ENCODE peak calls at places on chromosomes 12 and 14, in seven cellular contexts. W, T, M, R, U, H and J are unnamed samples.
A peak's percentile ranks its signal among the peaks of the same experiment; 100 is the strongest.

GRCh38 chr12:2528001-2528400 is 266.8 kb upstream of the FKBP4 start:
- DNase-seq in W (no peak), T (no peak), M (no peak), R (no peak), U (no peak), H (no peak), J (no peak)

GRCh38 chr12:105986779-105987686 is 151.7 kb downstream of the NUAK1 start:
- DNase-seq in W (no peak), T (peak; percentile 90), M (no peak), R (peak; percentile 99), U (no peak), H (no peak), J (peak; percentile 36)

GRCh38 chr14:39393289-39393688 is 38.9 kb downstream of the FBXO33 start:
- DNase-seq in W (no peak), T (no peak), M (no peak), R (no peak), U (no peak), H (no peak), J (no peak)

GRCh38 chr12:47775100-47775911 is 2.3 kb downstream of the SLC48A1 start:
- DNase-seq in W (peak; percentile 66), T (peak; percentile 48), M (no peak), R (peak; percentile 16), U (peak; percentile 54), H (peak; percentile 57), J (no peak)

GRCh38 chr14:91573894-91574837 is 64.1 kb upstream of the PPP4R3A start:
- DNase-seq in W (peak; percentile 82), T (peak; percentile 53), M (no peak), R (peak; percentile 30), U (peak; percentile 62), H (peak; percentile 30), J (peak; percentile 54)

GRCh38 chr14:69260246-69260978 is 454 bp downstream of the GALNT16 start:
- DNase-seq in W (no peak), T (no peak), M (no peak), R (peak; percentile 8), U (peak; percentile 47), H (no peak), J (no peak)

GRCh38 chr12:45708901-45709300 is 20.6 kb upstream of the ARID2 start:
- DNase-seq in W (no peak), T (no peak), M (no peak), R (peak; percentile 32), U (no peak), H (no peak), J (no peak)

GRCh38 chr14:104707629-104708595 is 16.1 kb upstream of the ADSS1 start:
- DNase-seq in W (no peak), T (no peak), M (no peak), R (no peak), U (no peak), H (no peak), J (no peak)

GRCh38 chr12:10959777-10960176 is 20.7 kb upstream of the TAS2R14 start:
- DNase-seq in W (no peak), T (peak; percentile 16), M (no peak), R (no peak), U (peak; percentile 21), H (peak; percentile 33), J (peak; percentile 17)

GRCh38 chr14:78985668-78986073 is 815.5 kb downstream of the NRXN3 start:
- DNase-seq in W (no peak), T (peak; percentile 64), M (peak; percentile 12), R (peak; percentile 73), U (no peak), H (no peak), J (peak; percentile 4)

GRCh38 chr12:80892597-80893445 is 44.9 kb downstream of the LIN7A start:
- DNase-seq in W (no peak), T (no peak), M (no peak), R (peak; percentile 74), U (no peak), H (no peak), J (peak; percentile 45)

GRCh38 chr12:46794593-46795190 is 31.1 kb downstream of the SLC38A4 start:
- DNase-seq in W (no peak), T (no peak), M (no peak), R (no peak), U (no peak), H (no peak), J (no peak)

GRCh38 chr12:52951126-52951525 is 2.2 kb downstream of the KRT18 start:
- DNase-seq in W (no peak), T (no peak), M (no peak), R (no peak), U (no peak), H (no peak), J (no peak)

GRCh38 chr12:52952082-52952801 is 3.3 kb downstream of the KRT18 start:
- DNase-seq in W (peak; percentile 83), T (peak; percentile 51), M (no peak), R (no peak), U (peak; percentile 64), H (no peak), J (no peak)

GRCh38 chr12:52951640-52952039 is 2.7 kb downstream of the KRT18 start:
- DNase-seq in W (no peak), T (no peak), M (no peak), R (no peak), U (no peak), H (no peak), J (no peak)

GRCh38 chr12:52949413-52950331 is 754 bp downstream of the KRT18 start:
- DNase-seq in W (peak; percentile 73), T (peak; percentile 79), M (peak; percentile 94), R (peak; percentile 95), U (peak; percentile 95), H (no peak), J (peak; percentile 54)

DNA sequence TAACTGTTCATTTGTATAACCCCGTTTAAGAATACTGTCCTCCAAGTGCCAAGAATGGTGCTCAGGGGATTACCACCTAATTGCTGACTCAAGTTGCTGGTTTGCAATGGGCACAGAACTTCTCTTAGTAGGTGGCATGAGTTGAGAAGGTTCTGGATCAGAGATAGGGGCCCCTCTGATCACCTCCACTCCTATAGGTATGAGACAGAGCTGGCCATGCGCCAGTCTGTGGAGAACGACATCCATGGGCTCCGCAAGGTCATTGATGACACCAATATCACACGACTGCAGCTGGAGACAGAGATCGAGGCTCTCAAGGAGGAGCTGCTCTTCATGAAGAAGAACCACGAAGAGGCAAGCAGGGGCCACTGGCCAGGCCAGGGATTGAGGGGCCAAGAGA is 1.6 kb downstream of the KRT18 start:
- DNase-seq in W (no peak), T (no peak), M (no peak), R (no peak), U (peak; percentile 29), H (no peak), J (no peak)
- H3K4me3 ChIP-seq in W (peak overlapping the region; percentile 62), T (peak overlapping the region; percentile 77), M (peak overlapping the region; percentile 83), R (peak overlapping the region; percentile 97), U (peak overlapping the region; percentile 91), H (no peak overlapping the region), J (peak overlapping the region; percentile 55)

GRCh38 chr12:401235-402126 is at the start of gene CCDC77:
- DNase-seq in W (peak; percentile 93), T (peak; percentile 91), M (peak; percentile 52), R (peak; percentile 75), U (peak; percentile 95), H (peak; percentile 93), J (peak; percentile 87)
- TF ChIP-seq CTCF in W (peak; percentile 27), T (peak; percentile 29), M (peak; percentile 21), R (no peak), U (no peak), H (peak; percentile 56), J (no peak)

DNA sequence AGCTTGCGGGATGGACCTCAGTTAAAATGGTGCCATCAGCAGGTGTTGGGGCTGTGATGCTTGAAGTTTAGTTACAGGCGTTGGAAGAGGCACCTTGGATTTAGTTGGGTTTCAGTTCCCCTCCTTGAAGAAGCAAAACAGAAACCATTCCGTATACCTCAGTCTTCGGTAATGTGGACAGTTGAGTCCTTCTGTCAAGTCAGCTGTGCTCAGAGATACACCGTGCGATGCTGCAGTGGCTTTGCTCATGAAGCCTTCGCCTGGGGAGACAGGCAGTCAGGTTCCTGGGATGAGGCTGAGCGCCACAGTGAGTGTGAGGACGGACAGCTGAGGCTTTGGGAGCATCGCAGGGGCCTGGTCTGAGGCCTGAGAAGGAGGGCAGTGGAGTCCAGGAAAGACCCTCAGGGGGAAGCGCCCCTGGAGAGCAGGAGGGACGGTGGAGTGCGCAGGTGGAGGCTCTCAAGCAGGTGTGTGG is 7.4 kb downstream of the RAN start:
- DNase-seq in W (no peak), T (no peak), M (no peak), R (no peak), U (no peak), H (no peak), J (no peak)
- H3K4me3 ChIP-seq in W (no peak overlapping the region), T (no peak overlapping the region), M (no peak overlapping the region), R (no peak overlapping the region), U (no peak overlapping the region), H (no peak overlapping the region), J (no peak overlapping the region)

GRCh38 chr14:70268760-70269159 is 80.0 kb upstream of the SLC8A3 start:
- DNase-seq in W (no peak), T (no peak), M (no peak), R (no peak), U (no peak), H (no peak), J (no peak)

GRCh38 chr14:70269582-70269981 is 80.8 kb upstream of the SLC8A3 start:
- DNase-seq in W (no peak), T (no peak), M (no peak), R (no peak), U (no peak), H (no peak), J (no peak)

GRCh38 chr14:70266157-70266556 is 77.4 kb upstream of the SLC8A3 start:
- DNase-seq in W (no peak), T (no peak), M (no peak), R (no peak), U (no peak), H (no peak), J (no peak)

DNA sequence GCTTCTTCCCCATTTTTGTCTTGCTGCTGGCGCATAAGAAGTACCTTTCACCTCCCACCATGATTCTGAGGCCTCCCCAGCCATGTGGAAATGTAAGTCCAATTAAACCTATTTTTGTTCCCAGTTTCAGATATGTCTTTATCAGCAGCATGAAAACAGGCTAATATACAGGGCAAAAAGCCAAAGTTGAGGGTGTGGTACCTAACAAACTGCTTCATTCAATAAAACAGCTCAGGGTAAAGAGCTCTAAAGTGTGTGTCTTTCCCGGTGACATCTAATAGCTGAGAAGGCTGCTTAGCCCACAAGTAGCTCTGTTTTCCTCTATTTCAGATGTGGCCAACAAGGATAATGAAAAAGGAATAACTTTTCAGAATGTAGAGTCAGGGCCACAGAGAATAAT is 76.7 kb upstream of the SLC8A3 start:
- DNase-seq in W (no peak), T (no peak), M (no peak), R (no peak), U (no peak), H (no peak), J (peak; percentile 4)
- TF ChIP-seq CTCF in W (no peak), T (no peak), M (no peak), R (no peak), U (no peak), H (no peak), J (no peak)

DNA sequence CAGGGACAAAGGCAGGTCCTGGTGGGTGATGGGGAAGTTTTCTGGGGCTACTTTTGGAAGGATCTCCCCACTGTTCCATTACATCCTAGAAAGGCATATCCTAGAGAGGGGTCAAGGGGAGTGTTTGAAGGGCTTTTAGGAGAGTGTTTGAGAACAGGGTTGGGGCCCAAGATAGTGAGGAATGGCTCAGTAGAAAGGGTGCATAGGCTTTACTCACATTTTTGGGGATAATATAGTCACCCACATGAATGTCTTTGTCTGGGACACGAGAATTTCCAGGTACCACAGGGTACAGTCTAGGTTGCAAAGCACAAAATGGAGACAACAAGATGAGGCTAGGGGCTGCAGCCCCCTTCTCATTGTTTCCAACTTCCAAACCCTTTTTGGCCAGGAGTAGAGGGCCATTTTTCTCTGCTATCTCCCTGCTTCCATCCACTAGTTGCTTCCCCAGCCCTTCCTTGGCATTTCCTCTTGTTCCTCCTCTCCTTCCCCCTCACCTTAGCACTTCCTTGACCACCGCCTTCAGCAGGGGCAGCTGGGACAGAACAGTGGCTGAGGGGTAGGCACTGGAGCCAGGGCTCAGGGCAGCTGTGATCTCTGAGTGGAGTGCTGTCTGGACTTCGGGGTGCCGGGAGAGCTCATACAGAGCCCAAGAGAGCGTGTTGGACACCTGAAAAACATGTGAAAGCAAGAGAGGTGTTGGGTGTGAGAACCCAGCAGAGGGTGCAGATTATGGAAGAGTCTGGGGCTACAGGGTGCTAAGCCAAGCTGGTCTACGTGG is 2.8 kb downstream of the CYP27B1 start:
- DNase-seq in W (no peak), T (no peak), M (no peak), R (no peak), U (no peak), H (no peak), J (no peak)
- H3K4me3 ChIP-seq in W (no peak overlapping the region), T (no peak overlapping the region), M (no peak overlapping the region), R (no peak overlapping the region), U (no peak overlapping the region), H (no peak overlapping the region), J (no peak overlapping the region)